ENCODE peak calls at places on chromosome 15, in ten cellular contexts. K, C, E, P, X, A, B, Q, L and D are unnamed samples.

GRCh38 chr15:59691194-59691805 is 2.2 kb upstream of the BNIP2 start:
- DNase-seq in A (no peak), C (no peak), E (no peak), K (no peak), X (peak; percentile 37), P (peak; percentile 38), B (no peak), L (peak; percentile 39), Q (no peak), D (no peak)

GRCh38 chr15:80942746-80943565 is 46.7 kb downstream of the MESD start:
- DNase-seq in C (no peak), A (no peak), Q (no peak), L (no peak), P (no peak), X (no peak), E (peak; percentile 49), K (no peak), B (no peak), D (peak; percentile 42)

GRCh38 chr15:62248277-62248974 is 83.3 kb upstream of the C2CD4B start:
- DNase-seq in E (no peak), B (no peak), K (no peak), P (peak; percentile 46), C (no peak), Q (no peak), A (no peak), X (no peak), L (no peak), D (no peak)

GRCh38 chr15:68554716-68555347 is 24.0 kb upstream of the CORO2B start:
- DNase-seq in L (no peak), Q (no peak), K (no peak), A (no peak), E (no peak), B (no peak), X (no peak), C (no peak), P (no peak), D (no peak)

GRCh38 chr15:33834892-33835730 is 133.2 kb upstream of the CHRM5 start:
- DNase-seq in C (no peak), L (no peak), Q (no peak), X (no peak), A (no peak), P (no peak), B (no peak), E (no peak), K (no peak), D (no peak)

GRCh38 chr15:50828610-50829206 is 63.2 kb upstream of the SPPL2A start:
- DNase-seq in E (peak; percentile 26), X (peak; percentile 40), Q (no peak), P (peak; percentile 87), L (no peak), C (no peak), A (no peak), K (no peak), B (no peak), D (no peak)

GRCh38 chr15:76938752-76939151 is 7.2 kb downstream of the RCN2 start:
- DNase-seq in E (no peak), C (no peak), L (no peak), P (no peak), B (no peak), A (no peak), Q (no peak), X (no peak), K (no peak), D (no peak)

GRCh38 chr15:71409541-71409940 is 294.3 kb downstream of the THSD4 start:
- DNase-seq in X (no peak), L (no peak), Q (no peak), K (no peak), B (no peak), P (no peak), E (no peak), A (no peak), C (no peak), D (no peak)

GRCh38 chr15:74140445-74140761 is 10.0 kb downstream of the ISLR2 start:
- DNase-seq in L (no peak), P (no peak), A (no peak), E (no peak), X (no peak), B (no peak), Q (no peak), K (no peak), C (no peak), D (no peak)

GRCh38 chr15:72732554-72732953 is 46.5 kb downstream of the BBS4 start:
- DNase-seq in P (no peak), K (no peak), B (no peak), C (no peak), L (no peak), Q (no peak), A (no peak), E (no peak), X (no peak), D (no peak)